ENCODE peak calls at places on chromosome 5, in six cellular contexts. A is right lobe of liver, I is fibroblast of mammary gland, J is brain microvascular endothelial cell, M is right atrium auricular region, V is cardiac fibroblast. R is an unnamed sample.
A peak's percentile ranks its signal among the peaks of the same experiment; 100 is the strongest.

GRCh38 chr5:150626853-150627276 is 13.6 kb upstream of the SYNPO start:
- DNase-seq in J (no peak), V (no peak), I (no peak), M (no peak), A (no peak), R (no peak)

GRCh38 chr5:78527054-78527884 is 121.3 kb downstream of the LHFPL2 start:
- DNase-seq in V (peak; percentile 99), J (peak; percentile 98), I (peak; percentile 96), A (no peak), M (peak; percentile 95), R (peak; percentile 90)

GRCh38 chr5:23930985-23931384 is 423.6 kb downstream of the PRDM9 start:
- DNase-seq in I (no peak), V (no peak), M (no peak), J (no peak), A (no peak), R (no peak)

GRCh38 chr5:44794371-44794770 is 14.4 kb upstream of the MRPS30 start:
- DNase-seq in J (no peak), A (no peak), I (no peak), M (no peak), V (no peak), R (no peak)

GRCh38 chr5:35470866-35471265 is 146.8 kb upstream of the SPEF2 start:
- DNase-seq in J (peak; percentile 40), I (peak; percentile 33), M (no peak), A (no peak), V (peak; percentile 32), R (no peak)

GRCh38 chr5:15431923-15432322 is 68.1 kb upstream of the FBXL7 start:
- DNase-seq in J (no peak), A (no peak), I (no peak), M (no peak), V (no peak), R (no peak)

GRCh38 chr5:60492958-60493357 is 207.0 kb downstream of the DEPDC1B start:
- DNase-seq in V (peak; percentile 18), M (no peak), J (peak; percentile 32), A (no peak), I (peak; percentile 57), R (no peak)

GRCh38 chr5:28369418-28369817 is 1331.0 kb upstream of the CDH9 start:
- DNase-seq in A (no peak), I (no peak), V (no peak), J (peak; percentile 7), M (no peak), R (no peak)

GRCh38 chr5:150022163-150022540 is 21.6 kb downstream of the HMGXB3 start:
- DNase-seq in V (peak; percentile 94), J (peak; percentile 79), A (no peak), M (no peak), I (peak; percentile 89), R (peak; percentile 86)

GRCh38 chr5:130400091-130400490 is 495.8 kb downstream of the CHSY3 start:
- DNase-seq in V (peak; percentile 71), M (no peak), A (no peak), I (peak; percentile 36), J (peak; percentile 74), R (no peak)

GRCh38 chr5:68344447-68345111 is 129.0 kb downstream of the PIK3R1 start:
- DNase-seq in M (no peak), I (peak; percentile 83), A (no peak), J (peak; percentile 56), V (peak; percentile 77), R (peak; percentile 90)

GRCh38 chr5:6467591-6467990 is 18.9 kb downstream of the UBE2QL1 start:
- DNase-seq in M (no peak), J (no peak), I (no peak), V (no peak), A (no peak), R (no peak)

GRCh38 chr5:37519304-37519703 is 140.2 kb downstream of the WDR70 start:
- DNase-seq in A (no peak), V (no peak), J (no peak), I (no peak), M (no peak), R (no peak)

GRCh38 chr5:132777209-132778069 is at the start of gene SEPTIN8:
- DNase-seq in M (peak; percentile 73), J (no peak), A (peak; percentile 67), V (peak; percentile 49), I (peak; percentile 43), R (no peak)

GRCh38 chr5:132839426-132840301 is 9.2 kb upstream of the SHROOM1 start:
- DNase-seq in I (peak; percentile 25), V (peak; percentile 87), A (no peak), M (no peak), J (peak; percentile 42), R (no peak)

GRCh38 chr5:82849885-82850284 is 227.3 kb downstream of the TMEM167A start:
- DNase-seq in A (no peak), M (no peak), J (no peak), I (no peak), V (no peak), R (no peak)

GRCh38 chr5:90940227-90940995 is 381.8 kb downstream of the ADGRV1 start:
- DNase-seq in J (peak; percentile 51), I (peak; percentile 22), V (peak; percentile 63), A (no peak), M (no peak), R (peak; percentile 26)

GRCh38 chr5:139711067-139711851 is 63.1 kb downstream of the CXXC5 start:
- DNase-seq in V (no peak), J (no peak), M (no peak), A (no peak), I (peak; percentile 15), R (no peak)

GRCh38 chr5:9726931-9727330 is 96.8 kb upstream of the TAS2R1 start:
- DNase-seq in I (no peak), A (no peak), V (no peak), J (no peak), M (no peak), R (no peak)

DNA sequence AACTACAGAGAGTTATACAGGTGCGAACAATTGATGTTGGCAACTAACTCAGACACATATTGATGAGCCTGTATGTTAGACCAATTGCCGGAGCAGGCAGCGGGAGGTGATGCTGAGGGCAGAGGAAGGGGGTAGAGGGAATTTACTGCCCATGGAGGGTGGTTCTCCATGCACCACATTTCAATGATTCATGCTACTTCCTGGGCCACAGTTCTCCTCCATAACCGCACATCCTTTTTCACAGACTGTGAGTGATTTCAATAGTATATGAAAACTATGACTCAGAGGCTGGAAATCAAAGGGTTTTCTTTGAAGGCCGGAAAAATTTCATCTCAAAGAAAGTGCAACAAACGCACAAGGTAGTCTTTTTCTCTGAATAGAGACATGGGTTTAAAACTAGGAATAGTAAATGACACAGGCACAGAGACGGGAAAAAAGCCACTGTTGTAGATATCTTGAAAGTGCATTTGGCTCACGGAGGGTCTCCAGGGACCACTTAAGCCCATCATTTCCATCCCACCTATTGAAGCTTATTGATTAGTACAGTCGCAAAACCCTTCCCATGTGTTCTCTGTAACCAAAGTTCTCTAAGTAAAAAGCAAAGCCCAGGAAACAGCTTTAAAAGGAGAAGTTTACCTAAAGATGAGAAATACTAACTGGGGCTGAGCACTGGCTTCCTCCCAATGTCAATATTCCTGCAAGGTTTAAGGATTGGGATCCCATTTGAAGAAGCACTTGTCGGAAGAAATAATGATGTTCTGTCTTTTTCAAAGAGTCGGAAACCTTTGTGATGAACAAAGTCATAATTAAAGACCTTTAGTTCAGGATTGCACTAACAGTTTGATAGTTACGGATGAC is 28.0 kb upstream of the ADAM19 start:
- DNase-seq in A (no peak), I (peak; percentile 89), V (peak; percentile 94), J (peak; percentile 90), M (no peak), R (peak; percentile 26)
- H3K4me3 ChIP-seq in A (no peak overlapping the region), I (no peak overlapping the region), V (no peak overlapping the region), J (no peak overlapping the region), M (no peak overlapping the region), R (no peak overlapping the region)

DNA sequence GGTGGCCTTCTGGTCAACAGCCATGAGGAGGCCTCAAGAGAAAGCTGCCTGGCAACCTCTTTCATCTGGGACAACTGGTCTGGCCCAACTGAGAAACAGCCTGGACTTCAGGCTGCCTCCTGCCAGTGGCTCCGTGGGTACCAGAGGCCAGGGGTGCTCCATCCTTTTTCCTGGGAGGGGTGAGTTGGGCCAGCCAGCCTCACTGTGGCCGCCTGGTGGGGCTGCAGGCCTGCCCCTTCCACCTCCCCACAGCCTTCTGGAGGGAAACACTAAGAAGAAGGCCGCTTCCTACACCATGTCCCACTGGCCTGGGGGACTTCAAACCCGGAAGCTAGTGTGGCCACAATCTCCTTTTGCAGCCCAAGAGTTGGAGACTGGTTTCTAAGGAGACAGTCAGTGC is 13.8 kb upstream of the NKD2 start:
- DNase-seq in J (no peak), V (no peak), A (no peak), M (peak; percentile 48), I (no peak), R (no peak)
- TF ChIP-seq CTCF in J (no peak), V (no peak), A (no peak), M (no peak), I (no peak), R (no peak)

DNA sequence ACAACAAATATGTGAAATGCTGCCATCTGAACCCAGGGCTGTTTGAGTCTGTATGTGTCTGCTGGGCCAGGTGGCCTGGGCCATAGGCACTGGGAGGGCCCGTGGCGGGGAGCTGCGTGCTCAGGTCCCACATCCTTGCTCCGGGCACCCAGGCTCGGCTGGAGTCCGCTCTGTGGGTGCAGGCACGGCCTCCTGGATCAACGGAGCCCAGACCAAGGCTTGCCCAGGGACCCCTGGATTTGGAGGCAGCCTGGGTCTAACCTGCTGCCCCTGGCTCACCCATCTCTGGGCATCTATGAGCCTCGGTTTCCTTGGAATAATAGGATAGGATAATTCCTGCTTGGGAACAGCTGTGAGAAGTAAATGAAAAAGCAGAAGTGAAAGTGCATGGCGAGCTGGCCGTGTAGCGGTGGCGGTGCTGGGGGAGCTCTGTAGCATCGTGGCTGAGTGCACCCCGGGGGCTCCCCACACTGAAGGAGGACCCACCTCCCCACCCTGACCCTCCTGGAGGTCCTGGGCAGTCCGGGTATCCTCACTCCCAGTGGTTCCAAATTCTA is 1.2 kb downstream of the CDHR2 start:
- DNase-seq in V (no peak), A (no peak), I (no peak), J (no peak), M (no peak), R (no peak)
- H3K4me3 ChIP-seq in V (no peak overlapping the region), A (no peak overlapping the region), I (no peak overlapping the region), J (no peak overlapping the region), M (no peak overlapping the region), R (peak overlapping the region; percentile 48)

GRCh38 chr5:4563400-4563799 is 576.7 kb upstream of the ADAMTS16 start:
- DNase-seq in I (peak; percentile 5), A (no peak), J (no peak), M (no peak), V (peak; percentile 10), R (no peak)
- TF ChIP-seq CTCF in I (no peak), A (no peak), J (peak; percentile 55), M (no peak), V (peak; percentile 14), R (peak; percentile 59)

GRCh38 chr5:142320851-142321560 is 3.8 kb downstream of the SPRY4 start:
- DNase-seq in M (no peak), V (peak; percentile 55), J (no peak), I (no peak), A (no peak), R (no peak)
- H3K4me3 ChIP-seq in M (peak overlapping the region; percentile 72), V (peak overlapping the region; percentile 27), J (peak overlapping the region; percentile 98), I (peak overlapping the region; percentile 97), A (peak overlapping the region; percentile 1), R (peak overlapping the region; percentile 7)

R was measured in epithelial cell of proximal tubule.